ENCODE peak calls at places on chromosome 13, in ten cellular contexts. D, Y, K, N, X, V, B, G, I and Q are unnamed samples.

GRCh38 chr13:110555601-110556223 is 5.8 kb downstream of the RAB20 start:
- DNase-seq in D (no peak), V (no peak), N (no peak), X (no peak), B (no peak), Y (no peak), K (no peak), G (no peak), I (peak; percentile 70), Q (no peak)

GRCh38 chr13:24039621-24040475 is 120.7 kb upstream of the SPATA13 start:
- DNase-seq in I (no peak), B (no peak), Y (no peak), X (no peak), V (peak; percentile 4), D (no peak), G (no peak), N (no peak), K (no peak), Q (no peak)

GRCh38 chr13:110396913-110397379 is 89.9 kb downstream of the COL4A2 start:
- DNase-seq in V (no peak), I (peak; percentile 62), G (peak; percentile 99), X (no peak), D (no peak), Y (no peak), N (no peak), K (no peak), B (peak; percentile 87), Q (peak; percentile 100)

GRCh38 chr13:41693434-41693833 is 236.1 kb downstream of the RGCC start:
- DNase-seq in N (no peak), V (no peak), X (no peak), B (no peak), D (no peak), Y (no peak), I (no peak), K (no peak), G (no peak), Q (no peak)

GRCh38 chr13:51317262-51317661 is 22.2 kb upstream of the SERPINE3 start:
- DNase-seq in B (no peak), K (no peak), N (no peak), D (no peak), V (no peak), Y (no peak), G (peak; percentile 7), X (no peak), I (no peak), Q (no peak)

GRCh38 chr13:106176103-106176502 is 359.4 kb downstream of the EFNB2 start:
- DNase-seq in V (no peak), X (no peak), G (no peak), Y (no peak), N (no peak), D (no peak), B (no peak), K (no peak), I (no peak), Q (no peak)

GRCh38 chr13:45367358-45367757 is 26.4 kb upstream of the TPT1 start:
- DNase-seq in N (peak; percentile 82), X (peak; percentile 58), I (peak; percentile 72), Y (no peak), G (peak; percentile 60), K (no peak), D (no peak), B (no peak), V (peak; percentile 88), Q (peak; percentile 83)

GRCh38 chr13:106573279-106573831 is 5.4 kb upstream of the ARGLU1 start:
- DNase-seq in Y (no peak), I (no peak), G (no peak), X (no peak), V (no peak), B (no peak), N (no peak), D (no peak), K (no peak), Q (no peak)

GRCh38 chr13:27182844-27183497 is 11.4 kb upstream of the USP12 start:
- DNase-seq in I (peak; percentile 43), K (no peak), Y (no peak), D (no peak), B (no peak), N (no peak), X (no peak), G (no peak), V (no peak), Q (peak; percentile 52)

GRCh38 chr13:42762917-42763316 is 18.5 kb upstream of the FAM216B start:
- DNase-seq in G (peak; percentile 15), B (no peak), Y (no peak), X (no peak), N (no peak), D (no peak), K (no peak), V (no peak), I (no peak), Q (no peak)

GRCh38 chr13:113758651-113759524 is at the start of gene TMEM255B:
- DNase-seq in V (peak; percentile 55), Y (peak; percentile 86), X (peak; percentile 31), B (peak; percentile 69), K (peak; percentile 49), D (peak; percentile 91), G (no peak), I (peak; percentile 88), N (peak; percentile 64), Q (peak; percentile 70)

GRCh38 chr13:63497601-63498000 is 2082.0 kb upstream of the PCDH20 start:
- DNase-seq in G (no peak), V (no peak), I (no peak), D (no peak), N (no peak), B (no peak), K (no peak), X (no peak), Y (no peak), Q (no peak)

GRCh38 chr13:40204246-40204645 is 462.2 kb downstream of the FOXO1 start:
- DNase-seq in V (no peak), B (no peak), N (no peak), D (no peak), Y (no peak), X (no peak), G (no peak), I (no peak), K (no peak), Q (no peak)

GRCh38 chr13:33262069-33262487 is 23.5 kb downstream of the STARD13 start:
- DNase-seq in X (no peak), K (no peak), V (no peak), B (no peak), N (no peak), Y (peak; percentile 16), I (no peak), D (no peak), G (no peak), Q (no peak)

GRCh38 chr13:19587635-19588300 is 26.4 kb upstream of the TPTE2 start:
- DNase-seq in D (no peak), V (peak; percentile 20), X (no peak), K (peak; percentile 33), I (no peak), B (no peak), Y (no peak), G (no peak), N (no peak), Q (peak; percentile 16)

GRCh38 chr13:41802684-41803554 is 158.0 kb downstream of the VWA8 start:
- DNase-seq in V (no peak), N (no peak), B (no peak), K (no peak), I (no peak), G (no peak), Y (no peak), X (no peak), D (no peak), Q (peak; percentile 47)

GRCh38 chr13:41313117-41313516 is 2.0 kb downstream of the NAA16 start:
- DNase-seq in K (no peak), B (no peak), I (no peak), D (no peak), N (no peak), V (no peak), X (no peak), G (no peak), Y (no peak), Q (no peak)

GRCh38 chr13:100976993-100977392 is 302.4 kb upstream of the TMTC4 start:
- DNase-seq in Y (no peak), K (no peak), I (no peak), N (no peak), X (no peak), D (no peak), B (no peak), V (no peak), G (no peak), Q (peak; percentile 11)

GRCh38 chr13:31200636-31200970 is 828 bp downstream of the B3GLCT start:
- DNase-seq in K (no peak), G (no peak), X (no peak), D (peak; percentile 64), I (peak; percentile 50), Y (peak; percentile 42), V (peak; percentile 39), B (no peak), N (no peak), Q (peak; percentile 60)

GRCh38 chr13:66546534-66547379 is 683.4 kb downstream of the PCDH9 start:
- DNase-seq in D (no peak), X (no peak), Y (no peak), N (no peak), I (no peak), V (no peak), B (no peak), K (no peak), G (no peak), Q (no peak)

GRCh38 chr13:66210677-66211076 is 1019.5 kb downstream of the PCDH9 start:
- DNase-seq in B (no peak), K (no peak), V (no peak), X (no peak), N (no peak), D (no peak), I (no peak), G (peak; percentile 8), Y (no peak), Q (peak; percentile 42)

GRCh38 chr13:44726214-44726613 is 150.1 kb upstream of the TSC22D1 start:
- DNase-seq in N (no peak), G (peak; percentile 93), V (no peak), B (no peak), K (no peak), X (no peak), I (no peak), D (no peak), Y (no peak), Q (no peak)

GRCh38 chr13:40485611-40486517 is 180.6 kb downstream of the FOXO1 start:
- DNase-seq in N (peak; percentile 39), X (peak; percentile 39), V (peak; percentile 35), Y (no peak), K (no peak), G (no peak), I (no peak), D (no peak), B (no peak), Q (no peak)

GRCh38 chr13:85277753-85278152 is 521.5 kb downstream of the SLITRK6 start:
- DNase-seq in B (no peak), G (no peak), K (no peak), I (no peak), V (no peak), Y (no peak), X (no peak), D (no peak), N (no peak), Q (peak; percentile 88)

GRCh38 chr13:67224148-67224846 is 5.8 kb downstream of the PCDH9 start:
- DNase-seq in X (no peak), K (peak; percentile 82), G (peak; percentile 29), B (peak; percentile 75), I (peak; percentile 87), N (peak; percentile 28), Y (peak; percentile 43), V (no peak), D (peak; percentile 56), Q (peak; percentile 50)

GRCh38 chr13:79448413-79448812 is 32.5 kb upstream of the NDFIP2 start:
- DNase-seq in G (no peak), Y (no peak), I (no peak), K (no peak), N (no peak), X (no peak), V (no peak), B (no peak), D (no peak), Q (no peak)

GRCh38 chr13:33132644-33133440 is 116.6 kb downstream of the KL start:
- DNase-seq in K (no peak), N (no peak), B (no peak), I (no peak), D (no peak), Y (no peak), V (no peak), G (no peak), X (no peak), Q (no peak)

GRCh38 chr13:33509642-33510229 is 224.2 kb upstream of the STARD13 start:
- DNase-seq in X (no peak), K (no peak), Y (no peak), G (no peak), I (peak; percentile 41), V (no peak), D (no peak), N (no peak), B (no peak), Q (no peak)